ENCODE peak calls at places on chromosomes 16 and 17, in eight cellular contexts. One of them, this sample, is unnamed. For H3K9me3, the result is how much of the 10 kb centered on the place peaks cover.

GRCh38 chr17:36592711-36593321 is 1.1 kb downstream of the DHRS11 start:
- DNase-seq in CD4-positive, alpha-beta memory T cell: no peak
- DNase-seq in HCT116: no peak
- DNase-seq in psoas muscle: no peak
- DNase-seq in CD8-positive, alpha-beta memory T cell: no peak
- DNase-seq in small intestine: peak
- DNase-seq in IMR-90: no peak
- DNase-seq in naive thymus-derived CD4-positive, alpha-beta T cell: no peak
- DNase-seq in this sample: no peak

GRCh38 chr17:27424941-27425340 is 31.3 kb upstream of the KSR1 start:
- DNase-seq in small intestine: no peak
- DNase-seq in CD8-positive, alpha-beta memory T cell: no peak
- DNase-seq in CD4-positive, alpha-beta memory T cell: no peak
- DNase-seq in naive thymus-derived CD4-positive, alpha-beta T cell: no peak
- DNase-seq in psoas muscle: no peak
- DNase-seq in IMR-90: no peak
- DNase-seq in HCT116: no peak
- DNase-seq in this sample: no peak

GRCh38 chr17:77924757-77925336 is 33.7 kb upstream of the TNRC6C start:
- DNase-seq in IMR-90: peak
- DNase-seq in CD4-positive, alpha-beta memory T cell: no peak
- DNase-seq in CD8-positive, alpha-beta memory T cell: no peak
- DNase-seq in psoas muscle: peak
- DNase-seq in small intestine: peak
- DNase-seq in HCT116: no peak
- DNase-seq in naive thymus-derived CD4-positive, alpha-beta T cell: no peak
- DNase-seq in this sample: no peak

GRCh38 chr16:87129771-87130170 is 187.4 kb downstream of the C16orf95 start:
- DNase-seq in naive thymus-derived CD4-positive, alpha-beta T cell: no peak
- DNase-seq in psoas muscle: no peak
- DNase-seq in small intestine: no peak
- DNase-seq in HCT116: peak
- DNase-seq in IMR-90: peak
- DNase-seq in CD8-positive, alpha-beta memory T cell: no peak
- DNase-seq in CD4-positive, alpha-beta memory T cell: no peak
- DNase-seq in this sample: no peak

GRCh38 chr17:42187833-42188232 is 2.6 kb upstream of the HCRT start:
- DNase-seq in naive thymus-derived CD4-positive, alpha-beta T cell: no peak
- DNase-seq in psoas muscle: no peak
- DNase-seq in CD8-positive, alpha-beta memory T cell: no peak
- DNase-seq in HCT116: no peak
- DNase-seq in CD4-positive, alpha-beta memory T cell: no peak
- DNase-seq in IMR-90: no peak
- DNase-seq in small intestine: no peak
- DNase-seq in this sample: no peak

GRCh38 chr17:28746611-28747045 is 2.8 kb downstream of the TRAF4 start:
- DNase-seq in HCT116: no peak
- DNase-seq in naive thymus-derived CD4-positive, alpha-beta T cell: no peak
- DNase-seq in psoas muscle: no peak
- DNase-seq in IMR-90: no peak
- DNase-seq in small intestine: peak
- DNase-seq in CD8-positive, alpha-beta memory T cell: no peak
- DNase-seq in CD4-positive, alpha-beta memory T cell: no peak
- DNase-seq in this sample: no peak

GRCh38 chr16:12584488-12585233 is 219.0 kb downstream of the CPPED1 start:
- DNase-seq in psoas muscle: no peak
- DNase-seq in naive thymus-derived CD4-positive, alpha-beta T cell: no peak
- DNase-seq in IMR-90: no peak
- DNase-seq in small intestine: no peak
- DNase-seq in CD4-positive, alpha-beta memory T cell: no peak
- DNase-seq in CD8-positive, alpha-beta memory T cell: no peak
- DNase-seq in HCT116: no peak
- DNase-seq in this sample: no peak

GRCh38 chr17:1829189-1829578 is 518 bp downstream of the SMYD4 start:
- DNase-seq in naive thymus-derived CD4-positive, alpha-beta T cell: no peak
- DNase-seq in CD4-positive, alpha-beta memory T cell: no peak
- DNase-seq in small intestine: peak
- DNase-seq in CD8-positive, alpha-beta memory T cell: no peak
- DNase-seq in psoas muscle: peak
- DNase-seq in HCT116: no peak
- DNase-seq in IMR-90: no peak
- DNase-seq in this sample: no peak

GRCh38 chr16:58046936-58047335 is 21.4 kb downstream of the MMP15 start:
- DNase-seq in naive thymus-derived CD4-positive, alpha-beta T cell: no peak
- DNase-seq in CD8-positive, alpha-beta memory T cell: no peak
- DNase-seq in small intestine: peak
- DNase-seq in IMR-90: no peak
- DNase-seq in CD4-positive, alpha-beta memory T cell: no peak
- DNase-seq in psoas muscle: no peak
- DNase-seq in HCT116: no peak
- DNase-seq in this sample: no peak

GRCh38 chr17:31587462-31587861 is 196.0 kb downstream of the RAB11FIP4 start:
- DNase-seq in IMR-90: no peak
- DNase-seq in small intestine: no peak
- DNase-seq in psoas muscle: no peak
- DNase-seq in HCT116: no peak
- DNase-seq in naive thymus-derived CD4-positive, alpha-beta T cell: no peak
- DNase-seq in CD8-positive, alpha-beta memory T cell: no peak
- DNase-seq in CD4-positive, alpha-beta memory T cell: no peak
- DNase-seq in this sample: no peak

GRCh38 chr16:35176449-35176848 is 1717.0 kb downstream of the TP53TG3F start:
- DNase-seq in IMR-90: no peak
- DNase-seq in psoas muscle: no peak
- DNase-seq in small intestine: no peak
- DNase-seq in naive thymus-derived CD4-positive, alpha-beta T cell: no peak
- DNase-seq in HCT116: no peak
- DNase-seq in CD4-positive, alpha-beta memory T cell: no peak
- DNase-seq in CD8-positive, alpha-beta memory T cell: no peak
- DNase-seq in this sample: no peak

GRCh38 chr16:35173295-35173694 is 1713.9 kb downstream of the TP53TG3F start:
- DNase-seq in CD4-positive, alpha-beta memory T cell: no peak
- DNase-seq in small intestine: no peak
- DNase-seq in psoas muscle: no peak
- DNase-seq in CD8-positive, alpha-beta memory T cell: no peak
- DNase-seq in HCT116: no peak
- DNase-seq in IMR-90: no peak
- DNase-seq in naive thymus-derived CD4-positive, alpha-beta T cell: no peak
- DNase-seq in this sample: no peak

GRCh38 chr16:35170610-35171009 is 1711.2 kb downstream of the TP53TG3F start:
- DNase-seq in IMR-90: no peak
- DNase-seq in naive thymus-derived CD4-positive, alpha-beta T cell: no peak
- DNase-seq in HCT116: no peak
- DNase-seq in CD8-positive, alpha-beta memory T cell: no peak
- DNase-seq in CD4-positive, alpha-beta memory T cell: no peak
- DNase-seq in psoas muscle: no peak
- DNase-seq in small intestine: no peak
- DNase-seq in this sample: no peak

GRCh38 chr16:35171106-35171505 is 1711.7 kb downstream of the TP53TG3F start:
- DNase-seq in psoas muscle: no peak
- DNase-seq in HCT116: no peak
- DNase-seq in CD8-positive, alpha-beta memory T cell: no peak
- DNase-seq in naive thymus-derived CD4-positive, alpha-beta T cell: no peak
- DNase-seq in small intestine: no peak
- DNase-seq in CD4-positive, alpha-beta memory T cell: no peak
- DNase-seq in IMR-90: no peak
- DNase-seq in this sample: no peak

DNA sequence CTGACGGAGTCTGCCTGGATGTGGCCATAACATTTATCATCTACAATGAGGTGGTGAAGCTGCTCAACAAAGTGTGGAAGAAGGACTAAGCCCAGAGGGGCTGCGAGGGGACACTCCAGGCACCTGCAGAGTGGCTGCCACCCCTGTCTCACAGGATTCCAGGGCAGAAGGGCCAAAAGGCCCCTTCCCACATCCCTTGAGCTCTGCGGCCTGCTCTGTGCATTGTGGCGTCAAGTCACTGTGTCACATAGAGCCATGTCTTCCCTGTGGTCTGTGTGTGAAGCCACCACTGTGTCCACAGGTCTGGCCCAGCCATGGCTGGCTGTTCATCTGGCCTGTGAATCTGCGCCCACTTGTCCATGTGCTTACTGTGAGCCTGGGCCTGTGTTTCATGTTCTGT is 1714.6 kb downstream of the TP53TG3F start:
- DNase-seq in naive thymus-derived CD4-positive, alpha-beta T cell: no peak
- DNase-seq in HCT116: no peak
- DNase-seq in IMR-90: no peak
- DNase-seq in psoas muscle: no peak
- DNase-seq in small intestine: no peak
- DNase-seq in CD4-positive, alpha-beta memory T cell: no peak
- DNase-seq in CD8-positive, alpha-beta memory T cell: no peak
- DNase-seq in this sample: no peak
- H3K9me3 ChIP-seq in naive thymus-derived CD4-positive, alpha-beta T cell: under half
- H3K9me3 ChIP-seq in HCT116: under half
- H3K9me3 ChIP-seq in IMR-90: under half
- H3K9me3 ChIP-seq in psoas muscle: under half
- H3K9me3 ChIP-seq in small intestine: under half
- H3K9me3 ChIP-seq in CD4-positive, alpha-beta memory T cell: under half
- H3K9me3 ChIP-seq in CD8-positive, alpha-beta memory T cell: under half
- H3K9me3 ChIP-seq in this sample: under half

DNA sequence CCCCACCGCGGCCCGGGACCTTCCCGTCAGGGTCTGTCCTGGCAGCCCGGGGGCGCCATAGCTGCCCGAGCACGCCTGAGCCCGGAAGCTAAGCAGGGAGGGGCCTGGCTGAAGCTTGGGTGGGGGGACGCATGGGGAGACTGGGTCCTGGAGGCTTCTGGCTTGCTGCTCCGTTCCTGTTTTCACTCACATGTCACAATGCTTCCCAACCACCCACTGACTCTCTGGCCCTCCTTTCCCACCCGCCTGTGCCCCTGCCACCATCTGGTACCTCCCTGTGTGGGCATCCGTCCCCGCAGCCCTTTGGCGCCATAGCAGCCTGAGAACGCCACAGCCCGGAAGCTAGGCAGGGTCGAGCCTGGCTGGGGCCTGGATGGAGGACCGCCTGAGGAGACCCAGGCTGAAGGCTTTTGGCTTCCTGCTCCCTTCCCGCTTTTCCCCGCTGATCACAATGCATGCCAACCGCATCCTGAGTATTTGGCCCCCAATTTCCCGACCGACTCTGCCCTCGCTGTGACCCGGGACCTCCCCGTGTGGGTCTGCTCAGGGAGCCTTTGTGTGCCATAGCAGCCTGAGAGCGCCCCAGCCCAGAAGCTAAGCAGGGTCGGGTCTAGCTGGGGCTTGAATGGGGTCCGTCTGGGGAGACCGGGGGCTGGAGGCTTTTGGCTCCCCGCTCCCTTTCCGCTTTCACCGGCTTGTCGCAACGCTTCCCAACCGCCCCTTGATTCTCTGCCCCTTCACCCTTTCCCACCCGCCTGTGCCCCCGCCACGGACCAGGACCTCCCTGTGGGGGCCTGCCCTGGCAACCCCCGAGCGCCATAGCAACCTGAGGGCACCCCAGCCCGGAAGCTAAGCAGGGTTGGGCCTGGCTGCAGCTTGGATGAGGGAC is 2290.1 kb downstream of the TP53TG3F start:
- DNase-seq in psoas muscle: no peak
- DNase-seq in small intestine: no peak
- DNase-seq in naive thymus-derived CD4-positive, alpha-beta T cell: no peak
- DNase-seq in CD4-positive, alpha-beta memory T cell: no peak
- DNase-seq in CD8-positive, alpha-beta memory T cell: no peak
- DNase-seq in HCT116: no peak
- DNase-seq in IMR-90: no peak
- DNase-seq in this sample: no peak
- H3K9me3 ChIP-seq in psoas muscle: under half
- H3K9me3 ChIP-seq in small intestine: under half
- H3K9me3 ChIP-seq in naive thymus-derived CD4-positive, alpha-beta T cell: under half
- H3K9me3 ChIP-seq in CD4-positive, alpha-beta memory T cell: under half
- H3K9me3 ChIP-seq in CD8-positive, alpha-beta memory T cell: under half
- H3K9me3 ChIP-seq in HCT116: under half
- H3K9me3 ChIP-seq in IMR-90: half or more
- H3K9me3 ChIP-seq in this sample: under half

GRCh38 chr16:82010649-82011048 is 621 bp downstream of the SDR42E1 start:
- DNase-seq in small intestine: no peak
- DNase-seq in naive thymus-derived CD4-positive, alpha-beta T cell: no peak
- DNase-seq in CD8-positive, alpha-beta memory T cell: no peak
- DNase-seq in CD4-positive, alpha-beta memory T cell: no peak
- DNase-seq in HCT116: no peak
- DNase-seq in psoas muscle: no peak
- DNase-seq in IMR-90: no peak
- DNase-seq in this sample: no peak

GRCh38 chr16:82007189-82007588 is 4.1 kb downstream of the SDR42E1 start:
- DNase-seq in naive thymus-derived CD4-positive, alpha-beta T cell: no peak
- DNase-seq in CD4-positive, alpha-beta memory T cell: no peak
- DNase-seq in CD8-positive, alpha-beta memory T cell: no peak
- DNase-seq in small intestine: peak
- DNase-seq in psoas muscle: no peak
- DNase-seq in IMR-90: no peak
- DNase-seq in HCT116: no peak
- DNase-seq in this sample: no peak

GRCh38 chr16:82016268-82016667 is 5.0 kb upstream of the SDR42E1 start:
- DNase-seq in small intestine: peak
- DNase-seq in CD8-positive, alpha-beta memory T cell: no peak
- DNase-seq in IMR-90: peak
- DNase-seq in HCT116: peak
- DNase-seq in psoas muscle: no peak
- DNase-seq in CD4-positive, alpha-beta memory T cell: no peak
- DNase-seq in naive thymus-derived CD4-positive, alpha-beta T cell: no peak
- DNase-seq in this sample: no peak

GRCh38 chr16:82008957-82009592 is 2.2 kb downstream of the SDR42E1 start:
- DNase-seq in CD8-positive, alpha-beta memory T cell: no peak
- DNase-seq in IMR-90: no peak
- DNase-seq in small intestine: no peak
- DNase-seq in CD4-positive, alpha-beta memory T cell: no peak
- DNase-seq in naive thymus-derived CD4-positive, alpha-beta T cell: no peak
- DNase-seq in psoas muscle: no peak
- DNase-seq in HCT116: no peak
- DNase-seq in this sample: no peak

DNA sequence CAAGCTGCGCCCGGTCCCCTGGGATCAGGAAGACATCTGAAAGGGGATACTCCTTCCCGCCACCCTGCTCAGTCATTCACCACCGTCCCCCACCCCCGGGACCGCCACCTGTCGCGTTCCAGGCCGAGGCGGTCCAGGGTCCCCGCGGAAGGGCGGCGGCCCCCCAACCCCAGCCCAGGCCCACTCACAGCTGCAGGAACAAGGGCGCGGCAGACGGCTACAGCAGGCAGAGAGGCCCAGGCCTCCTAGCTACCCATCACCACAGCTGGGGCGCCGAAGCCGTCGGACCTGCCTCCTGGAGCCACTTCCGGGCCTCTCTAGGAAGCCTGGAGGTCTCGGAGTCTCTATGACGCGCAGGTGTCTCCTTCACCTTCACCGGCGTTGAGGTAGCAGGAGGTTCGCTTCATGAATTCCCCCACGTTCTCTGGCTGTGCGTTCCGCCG is at the start of gene SDR42E1:
- DNase-seq in small intestine: peak
- DNase-seq in CD8-positive, alpha-beta memory T cell: peak
- DNase-seq in IMR-90: no peak
- DNase-seq in psoas muscle: no peak
- DNase-seq in HCT116: peak
- DNase-seq in naive thymus-derived CD4-positive, alpha-beta T cell: peak
- DNase-seq in CD4-positive, alpha-beta memory T cell: peak
- DNase-seq in this sample: peak
- H3K9me3 ChIP-seq in small intestine: under half
- H3K9me3 ChIP-seq in CD8-positive, alpha-beta memory T cell: under half
- H3K9me3 ChIP-seq in IMR-90: under half
- H3K9me3 ChIP-seq in psoas muscle: under half
- H3K9me3 ChIP-seq in HCT116: under half
- H3K9me3 ChIP-seq in naive thymus-derived CD4-positive, alpha-beta T cell: under half
- H3K9me3 ChIP-seq in CD4-positive, alpha-beta memory T cell: under half
- H3K9me3 ChIP-seq in this sample: under half

GRCh38 chr16:3408561-3409197 is 7.7 kb downstream of the ZNF174 start:
- DNase-seq in CD4-positive, alpha-beta memory T cell: no peak
- DNase-seq in psoas muscle: no peak
- DNase-seq in CD8-positive, alpha-beta memory T cell: no peak
- DNase-seq in IMR-90: no peak
- DNase-seq in HCT116: no peak
- DNase-seq in naive thymus-derived CD4-positive, alpha-beta T cell: no peak
- DNase-seq in small intestine: no peak
- DNase-seq in this sample: no peak
- H3K9me3 ChIP-seq in CD4-positive, alpha-beta memory T cell: under half
- H3K9me3 ChIP-seq in psoas muscle: half or more
- H3K9me3 ChIP-seq in CD8-positive, alpha-beta memory T cell: half or more
- H3K9me3 ChIP-seq in IMR-90: half or more
- H3K9me3 ChIP-seq in HCT116: under half
- H3K9me3 ChIP-seq in naive thymus-derived CD4-positive, alpha-beta T cell: under half
- H3K9me3 ChIP-seq in small intestine: under half
- H3K9me3 ChIP-seq in this sample: under half